ENCODE peak calls at places on chromosome 6, in six cellular contexts. U is mucosa of descending colon, S is neural crest cell, J is B cell, Q is breast epithelium, W is lung. T is an unnamed sample.

GRCh38 chr6:147022041-147022440 is 182.2 kb upstream of the STXBP5 start:
- DNase-seq in S (no peak), U (no peak), J (no peak), Q (no peak), W (no peak), T (no peak)

GRCh38 chr6:157088841-157089240 is 234.5 kb downstream of the TMEM242 start:
- DNase-seq in U (no peak), J (no peak), S (no peak), Q (no peak), W (no peak), T (no peak)

GRCh38 chr6:13425971-13426931 is 61.1 kb downstream of the GFOD1 start:
- DNase-seq in S (no peak), J (peak), W (no peak), Q (peak), U (no peak), T (no peak)

GRCh38 chr6:27893836-27894807 is 18.1 kb downstream of the OR2B2 start:
- DNase-seq in W (peak), J (peak), U (peak), S (peak), Q (peak), T (peak)

GRCh38 chr6:37699138-37699766 is 1.6 kb upstream of the MDGA1 start:
- DNase-seq in Q (no peak), U (no peak), S (no peak), J (no peak), W (no peak), T (no peak)

GRCh38 chr6:122645256-122645655 is 35.1 kb downstream of the PKIB start:
- DNase-seq in W (no peak), S (no peak), Q (no peak), J (no peak), U (no peak), T (no peak)

GRCh38 chr6:23633986-23634385 is 492.0 kb upstream of the NRSN1 start:
- DNase-seq in W (no peak), Q (no peak), S (peak), U (no peak), J (no peak), T (no peak)

GRCh38 chr6:13248549-13248948 is 79.8 kb downstream of the TBC1D7 start:
- DNase-seq in Q (no peak), J (no peak), W (no peak), U (no peak), S (no peak), T (no peak)

GRCh38 chr6:43204271-43205105 is 22.5 kb downstream of the CUL9 start:
- DNase-seq in Q (peak), J (no peak), S (no peak), U (no peak), W (no peak), T (no peak)

GRCh38 chr6:17869010-17869752 is 118.3 kb downstream of the KIF13A start:
- DNase-seq in W (no peak), S (no peak), U (no peak), Q (no peak), J (no peak), T (no peak)

GRCh38 chr6:15596241-15596896 is 66.5 kb downstream of the DTNBP1 start:
- DNase-seq in U (no peak), W (no peak), J (no peak), S (no peak), Q (no peak), T (no peak)

GRCh38 chr6:3911614-3912336 is 62.6 kb downstream of the FAM50B start:
- DNase-seq in U (no peak), J (no peak), S (no peak), W (peak), Q (peak), T (no peak)

GRCh38 chr6:25692472-25692871 is 40.5 kb downstream of the SCGN start:
- DNase-seq in W (no peak), U (no peak), J (no peak), Q (no peak), S (no peak), T (no peak)

GRCh38 chr6:79538481-79538971 is 1.3 kb upstream of the LCA5 start:
- DNase-seq in J (no peak), U (no peak), W (no peak), S (no peak), Q (no peak), T (no peak)

GRCh38 chr6:127690092-127690491 is 113.1 kb downstream of the C6orf58 start:
- DNase-seq in U (no peak), S (no peak), Q (no peak), W (no peak), J (no peak), T (no peak)

GRCh38 chr6:50610562-50610961 is 102.8 kb upstream of the TFAP2D start:
- DNase-seq in J (no peak), U (no peak), Q (no peak), S (no peak), W (no peak), T (no peak)

GRCh38 chr6:170167657-170168159 is 123.2 kb downstream of the DLL1 start:
- DNase-seq in W (no peak), U (no peak), Q (no peak), S (no peak), J (no peak), T (no peak)

GRCh38 chr6:166942393-166943168 is 13.8 kb downstream of the RNASET2 start:
- DNase-seq in S (no peak), U (no peak), Q (no peak), J (no peak), W (no peak), T (no peak)

GRCh38 chr6:39421383-39422225 is 99.1 kb upstream of the KCNK16 start:
- DNase-seq in W (no peak), U (no peak), J (no peak), Q (no peak), S (no peak), T (no peak)

GRCh38 chr6:109794201-109794926 is 103.3 kb downstream of the FIG4 start:
- DNase-seq in W (no peak), S (no peak), J (no peak), U (no peak), Q (no peak), T (no peak)

GRCh38 chr6:56144538-56145324 is 102.6 kb downstream of the COL21A1 start:
- DNase-seq in S (no peak), W (no peak), J (no peak), Q (no peak), U (no peak), T (no peak)

GRCh38 chr6:123458218-123458617 is 178.5 kb downstream of the TRDN start:
- DNase-seq in S (no peak), W (no peak), J (no peak), Q (no peak), U (no peak), T (no peak)

GRCh38 chr6:17968081-17968518 is 19.3 kb downstream of the KIF13A start:
- DNase-seq in W (no peak), J (no peak), S (no peak), U (no peak), Q (no peak), T (no peak)

GRCh38 chr6:116556065-116556464 is 2.5 kb downstream of the CALHM4 start:
- DNase-seq in Q (no peak), J (no peak), U (no peak), S (no peak), W (no peak), T (no peak)

GRCh38 chr6:113645576-113645970 is 211.6 kb upstream of the MARCKS start:
- DNase-seq in U (peak), W (no peak), S (no peak), J (no peak), Q (no peak), T (no peak)

GRCh38 chr6:16722616-16723015 is 38.6 kb downstream of the ATXN1 start:
- DNase-seq in Q (no peak), J (no peak), U (no peak), W (no peak), S (no peak), T (no peak)

DNA sequence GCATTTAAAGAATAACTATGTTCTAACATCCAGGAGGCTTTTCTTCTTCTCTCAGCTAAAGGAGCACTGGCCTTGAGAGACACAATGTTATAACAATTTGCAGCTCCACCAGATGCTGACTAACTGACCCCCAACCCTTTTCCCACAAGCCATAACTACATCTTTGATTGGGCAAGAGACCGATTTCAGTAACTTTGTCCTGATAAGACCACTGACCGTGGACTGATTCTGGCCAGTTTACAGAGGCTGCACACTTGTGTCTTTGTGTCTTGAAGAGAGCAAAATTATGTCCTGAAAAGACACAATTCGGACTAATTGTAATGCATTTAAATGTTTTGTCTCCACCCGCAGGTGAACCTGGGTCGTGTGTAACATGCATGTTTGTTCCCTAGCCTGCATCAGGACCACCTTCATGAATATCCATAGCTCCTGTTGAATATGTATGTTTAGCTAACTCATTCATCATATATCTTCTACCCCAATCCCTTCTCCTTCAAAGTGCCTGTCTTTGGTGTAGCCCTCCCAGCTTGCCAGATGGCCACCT is 22.3 kb downstream of the ABRACL start:
- DNase-seq in U (no peak), J (no peak), W (no peak), Q (no peak), S (no peak), T (no peak)
- TF ChIP-seq CTCF in U (no peak), J (no peak), W (no peak), Q (no peak), S (no peak), T (no peak)

GRCh38 chr6:92779758-92780157 is 639.6 kb downstream of the EPHA7 start:
- DNase-seq in S (no peak), J (no peak), W (no peak), Q (no peak), U (no peak), T (no peak)

DNA sequence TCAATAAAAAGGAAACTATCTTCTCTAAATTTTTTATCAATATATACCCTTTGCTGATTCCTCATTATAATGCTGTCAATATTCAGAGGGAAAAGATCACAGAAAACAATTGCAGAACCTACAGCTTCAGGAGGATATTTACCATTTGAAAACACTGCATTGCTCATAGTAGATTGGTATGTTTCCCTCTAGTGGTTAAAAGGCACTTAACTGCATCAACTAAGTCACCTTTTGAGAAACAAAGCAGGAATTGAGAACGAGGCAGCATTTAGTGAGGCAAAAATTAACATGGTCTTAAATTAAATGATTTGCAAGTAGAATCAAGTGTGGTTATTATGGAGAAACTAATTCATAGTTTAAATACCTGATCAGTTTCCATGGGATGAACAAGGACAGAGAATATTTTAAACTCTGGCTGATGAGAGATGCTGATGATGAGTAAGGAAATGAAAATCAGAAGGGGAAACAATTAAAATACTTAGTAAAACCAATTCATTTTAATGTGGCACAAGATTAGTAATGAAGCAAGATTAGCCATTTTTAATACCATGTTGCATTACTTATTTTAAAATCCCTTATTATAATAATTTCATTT is 642.1 kb downstream of the EPHA7 start:
- DNase-seq in W (no peak), Q (no peak), S (no peak), U (no peak), J (no peak), T (peak)
- TF ChIP-seq CTCF in W (no peak), Q (no peak), S (peak), U (no peak), J (no peak), T (peak)

DNA sequence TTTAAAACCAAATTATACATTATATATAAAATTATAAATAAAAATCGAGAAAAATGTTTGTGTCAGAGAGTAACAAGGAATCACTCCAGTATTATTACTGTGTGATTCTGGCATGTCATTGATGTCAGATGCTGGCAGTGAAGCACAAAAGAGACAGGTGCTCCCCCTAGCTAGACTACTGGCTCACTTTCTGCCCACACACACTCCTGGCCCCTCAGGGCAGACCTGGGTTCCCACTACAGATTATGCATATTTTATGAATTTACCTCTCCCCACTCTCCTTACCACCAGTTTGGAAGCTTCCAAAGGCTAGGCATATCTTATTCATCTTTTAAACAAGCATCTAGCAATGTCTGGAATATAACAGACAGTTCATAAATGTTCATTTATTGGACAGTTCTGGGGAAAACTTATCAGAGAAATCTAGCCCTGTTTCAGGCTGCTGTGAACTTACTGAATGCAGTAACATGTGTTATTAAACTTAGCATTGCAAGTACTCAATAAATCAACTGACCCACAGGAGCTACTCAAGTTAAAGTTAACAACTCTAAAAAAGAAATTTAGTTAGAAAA is 12.8 kb downstream of the SNX3 start:
- DNase-seq in Q (no peak), W (no peak), U (no peak), S (no peak), J (no peak), T (no peak)
- TF ChIP-seq CTCF in Q (no peak), W (no peak), U (no peak), S (no peak), J (no peak), T (no peak)

GRCh38 chr6:52983159-52983848 is 11.8 kb downstream of the GSTA4 start:
- DNase-seq in U (no peak), W (no peak), J (no peak), S (no peak), Q (no peak), T (no peak)

GRCh38 chr6:52981215-52981910 is 13.7 kb downstream of the GSTA4 start:
- DNase-seq in Q (no peak), J (no peak), W (no peak), S (no peak), U (no peak), T (no peak)

GRCh38 chr6:52985228-52985627 is 9.9 kb downstream of the GSTA4 start:
- DNase-seq in J (no peak), Q (no peak), S (no peak), W (no peak), U (no peak), T (no peak)

GRCh38 chr6:52984247-52984646 is 10.8 kb downstream of the GSTA4 start:
- DNase-seq in W (no peak), S (no peak), U (no peak), J (peak), Q (no peak), T (no peak)

DNA sequence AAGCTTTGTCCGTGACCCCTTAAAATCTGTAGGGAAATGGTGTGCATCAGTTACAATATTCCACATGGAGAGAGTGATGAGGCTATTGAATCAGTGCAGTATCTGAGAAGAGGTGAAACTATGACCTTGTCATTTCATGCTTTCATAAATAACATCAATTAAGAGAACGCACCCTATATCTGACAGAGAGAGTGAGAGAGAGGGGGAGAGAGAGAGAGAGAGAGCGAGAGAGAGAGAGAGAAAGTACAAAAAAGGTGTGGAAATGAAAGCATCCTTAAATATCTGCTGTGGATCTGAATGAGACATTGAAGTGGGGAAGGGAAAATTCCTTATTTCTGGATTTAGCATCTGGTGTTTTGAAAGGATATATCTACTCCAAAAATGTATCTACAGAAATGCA is 12.4 kb downstream of the GSTA4 start:
- DNase-seq in U (no peak), S (no peak), W (no peak), Q (no peak), J (no peak), T (no peak)
- TF ChIP-seq CTCF in U (no peak), S (no peak), W (no peak), Q (no peak), J (no peak), T (no peak)

DNA sequence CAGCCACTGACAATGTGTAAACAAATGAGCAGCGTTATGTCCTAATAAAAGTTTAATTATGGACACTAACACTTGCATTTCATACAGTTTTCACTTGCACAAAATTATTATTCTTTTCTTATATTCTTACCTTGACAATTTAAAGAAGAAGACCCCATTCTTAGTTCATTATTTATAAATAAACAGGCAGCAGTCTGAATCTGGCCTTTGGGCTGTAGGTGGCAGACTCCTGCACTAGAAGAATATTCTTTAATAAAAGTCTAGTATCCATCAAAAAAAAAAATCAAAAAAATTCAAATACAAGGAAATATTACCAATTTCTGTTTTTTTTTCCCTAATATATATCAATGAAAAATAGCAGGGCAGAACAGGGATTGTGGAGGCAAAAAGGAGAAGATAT is 24.8 kb downstream of the PTCHD4 start:
- DNase-seq in W (no peak), S (no peak), U (no peak), J (no peak), Q (no peak), T (no peak)
- TF ChIP-seq CTCF in W (no peak), S (peak), U (no peak), J (no peak), Q (no peak), T (no peak)

DNA sequence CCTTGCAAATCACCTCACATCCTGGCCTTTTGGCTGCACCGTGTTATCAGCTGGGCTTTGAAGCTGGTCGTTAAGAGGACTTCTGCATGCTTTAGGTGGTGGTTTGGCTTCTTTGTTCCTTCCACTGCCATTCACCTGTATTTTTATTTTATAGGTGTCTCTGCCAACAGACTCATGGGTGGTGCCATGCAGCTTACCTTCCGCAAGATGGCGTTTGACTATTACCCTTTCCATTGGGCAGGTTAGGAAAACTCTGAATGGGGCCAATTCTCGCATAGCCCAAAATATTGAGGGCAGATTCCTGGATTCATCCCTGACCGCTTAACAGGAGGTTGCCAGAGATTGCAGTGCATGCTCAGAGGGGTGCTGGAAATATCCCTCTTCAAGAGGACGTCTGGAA is 32.4 kb downstream of the TAF11 start:
- DNase-seq in J (no peak), S (no peak), W (no peak), U (no peak), Q (no peak), T (no peak)
- TF ChIP-seq CTCF in J (no peak), S (no peak), W (no peak), U (no peak), Q (no peak), T (no peak)

DNA sequence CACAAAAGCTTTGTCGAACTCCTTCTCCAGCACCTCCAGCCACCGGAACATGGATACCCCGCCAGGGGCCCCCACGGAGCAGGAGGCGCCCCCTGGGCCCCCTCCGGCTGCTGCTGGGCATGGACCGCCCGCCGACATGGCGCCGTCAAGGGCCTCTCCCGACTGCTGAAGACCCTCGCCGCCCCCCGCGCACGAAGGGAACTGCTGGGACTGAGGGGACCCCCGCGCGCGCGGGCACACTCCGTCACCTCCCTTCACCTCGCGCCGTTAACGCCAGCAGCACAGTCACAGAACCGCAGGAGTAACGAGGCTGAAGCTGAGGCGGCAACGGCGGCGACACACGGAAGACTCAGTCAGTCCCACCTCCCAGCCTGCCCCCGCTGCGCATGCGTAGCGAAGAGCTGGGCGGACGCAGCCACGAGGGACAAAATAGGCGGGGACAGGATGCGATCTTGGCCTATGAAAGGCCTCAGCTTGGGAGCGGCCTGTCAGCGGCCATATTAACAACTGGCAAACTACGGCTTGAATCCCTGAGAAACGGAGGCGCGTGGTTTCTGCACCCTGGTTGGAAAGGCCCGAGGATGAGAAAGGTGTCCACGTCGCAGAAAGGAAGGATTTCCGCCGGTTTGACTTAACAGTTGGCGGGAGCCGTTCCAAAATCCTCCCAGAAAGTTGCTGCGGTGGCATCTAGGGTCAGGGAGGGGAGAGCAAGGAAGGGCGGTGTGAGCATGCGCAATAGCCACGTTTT is at the start of gene GOPC:
- DNase-seq in Q (peak), U (peak), W (peak), J (peak), S (peak), T (peak)
- TF ChIP-seq CTCF in Q (peak), U (no peak), W (no peak), J (peak), S (peak), T (no peak)

DNA sequence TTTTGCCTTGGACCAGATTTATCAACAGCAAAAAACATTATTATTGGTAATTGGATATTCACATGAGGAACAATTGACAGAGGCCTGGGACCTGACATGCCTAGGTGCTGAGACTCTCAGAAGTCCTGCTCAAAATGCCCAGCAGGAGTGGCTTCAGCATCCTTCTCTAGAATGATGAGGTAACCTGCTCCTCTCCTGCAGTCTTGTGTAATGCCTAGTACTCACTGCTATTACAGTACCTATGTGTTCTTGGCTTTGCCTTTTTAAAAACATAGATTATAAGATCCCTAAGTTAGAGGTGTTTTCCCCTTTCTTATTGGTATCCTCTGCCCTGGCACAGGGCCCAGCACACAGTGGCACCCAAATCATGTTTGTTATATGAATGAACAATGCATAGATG is 230.9 kb downstream of the PKHD1 start:
- DNase-seq in U (no peak), Q (no peak), J (no peak), W (no peak), S (no peak), T (no peak)
- TF ChIP-seq CTCF in U (no peak), Q (no peak), J (no peak), W (no peak), S (no peak), T (no peak)